ENCODE peak calls at places on chromosomes 6 and 20, in five cellular contexts. One of them, this sample, is unnamed. For H3K36me3, the result is how much of the 10 kb centered on the place peaks cover.

GRCh38 chr6:10633216-10633615 is 61.2 kb downstream of the C6orf52 start:
- DNase-seq in cardiac muscle cell: peak
- DNase-seq in GM06990: peak
- DNase-seq in fibroblast of lung: peak
- DNase-seq in breast epithelium: no peak
- DNase-seq in this sample: peak

GRCh38 chr6:109284675-109285074 is 97.6 kb downstream of the CD164 start:
- DNase-seq in cardiac muscle cell: no peak
- DNase-seq in GM06990: no peak
- DNase-seq in fibroblast of lung: no peak
- DNase-seq in breast epithelium: no peak
- DNase-seq in this sample: no peak

GRCh38 chr6:21033095-21033494 is 498.8 kb downstream of the CDKAL1 start:
- DNase-seq in cardiac muscle cell: no peak
- DNase-seq in GM06990: no peak
- DNase-seq in fibroblast of lung: no peak
- DNase-seq in breast epithelium: no peak
- DNase-seq in this sample: peak

GRCh38 chr20:44218441-44218840 is 7.9 kb upstream of the OSER1 start:
- DNase-seq in cardiac muscle cell: no peak
- DNase-seq in GM06990: no peak
- DNase-seq in fibroblast of lung: no peak
- DNase-seq in breast epithelium: no peak
- DNase-seq in this sample: no peak

GRCh38 chr6:74606488-74607135 is 599.2 kb downstream of the COL12A1 start:
- DNase-seq in cardiac muscle cell: peak
- DNase-seq in GM06990: no peak
- DNase-seq in fibroblast of lung: peak
- DNase-seq in breast epithelium: no peak
- DNase-seq in this sample: peak

GRCh38 chr20:35606127-35606526 is 9.5 kb upstream of the SPAG4 start:
- DNase-seq in cardiac muscle cell: no peak
- DNase-seq in GM06990: no peak
- DNase-seq in fibroblast of lung: no peak
- DNase-seq in breast epithelium: no peak
- DNase-seq in this sample: no peak

GRCh38 chr20:60535211-60535610 is 577.0 kb downstream of the CDH26 start:
- DNase-seq in cardiac muscle cell: no peak
- DNase-seq in GM06990: no peak
- DNase-seq in fibroblast of lung: no peak
- DNase-seq in breast epithelium: no peak
- DNase-seq in this sample: no peak

GRCh38 chr6:150336299-150336698 is 32.5 kb upstream of the IYD start:
- DNase-seq in cardiac muscle cell: no peak
- DNase-seq in GM06990: no peak
- DNase-seq in fibroblast of lung: peak
- DNase-seq in breast epithelium: no peak
- DNase-seq in this sample: peak

GRCh38 chr20:19830351-19830750 is 72.3 kb downstream of the RIN2 start:
- DNase-seq in cardiac muscle cell: no peak
- DNase-seq in GM06990: no peak
- DNase-seq in fibroblast of lung: no peak
- DNase-seq in breast epithelium: no peak
- DNase-seq in this sample: no peak

GRCh38 chr6:140064371-140064770 is 689.9 kb upstream of the CITED2 start:
- DNase-seq in cardiac muscle cell: no peak
- DNase-seq in GM06990: no peak
- DNase-seq in fibroblast of lung: no peak
- DNase-seq in breast epithelium: no peak
- DNase-seq in this sample: no peak

GRCh38 chr20:21183722-21184121 is 57.8 kb downstream of the KIZ start:
- DNase-seq in cardiac muscle cell: peak
- DNase-seq in GM06990: no peak
- DNase-seq in fibroblast of lung: peak
- DNase-seq in breast epithelium: no peak
- DNase-seq in this sample: no peak

GRCh38 chr6:33118525-33119123 is 42.8 kb downstream of the HLA-DPB1 start:
- DNase-seq in cardiac muscle cell: peak
- DNase-seq in GM06990: no peak
- DNase-seq in fibroblast of lung: peak
- DNase-seq in breast epithelium: no peak
- DNase-seq in this sample: peak

GRCh38 chr20:62662422-62662821 is 20.1 kb downstream of the SLCO4A1 start:
- DNase-seq in cardiac muscle cell: peak
- DNase-seq in GM06990: no peak
- DNase-seq in fibroblast of lung: peak
- DNase-seq in breast epithelium: no peak
- DNase-seq in this sample: peak

GRCh38 chr6:66849843-66850242 is 1142.8 kb upstream of the EYS start:
- DNase-seq in cardiac muscle cell: no peak
- DNase-seq in GM06990: no peak
- DNase-seq in fibroblast of lung: no peak
- DNase-seq in breast epithelium: no peak
- DNase-seq in this sample: no peak

GRCh38 chr20:59253779-59254319 is 46.6 kb upstream of the EDN3 start:
- DNase-seq in cardiac muscle cell: no peak
- DNase-seq in GM06990: no peak
- DNase-seq in fibroblast of lung: no peak
- DNase-seq in breast epithelium: no peak
- DNase-seq in this sample: no peak

GRCh38 chr6:8155259-8156012 is 53.1 kb upstream of the EEF1E1 start:
- DNase-seq in cardiac muscle cell: no peak
- DNase-seq in GM06990: no peak
- DNase-seq in fibroblast of lung: no peak
- DNase-seq in breast epithelium: no peak
- DNase-seq in this sample: no peak

GRCh38 chr6:69584913-69585729 is 211.7 kb downstream of the LMBRD1 start:
- DNase-seq in cardiac muscle cell: no peak
- DNase-seq in GM06990: peak
- DNase-seq in fibroblast of lung: peak
- DNase-seq in breast epithelium: no peak
- DNase-seq in this sample: no peak

GRCh38 chr6:96124778-96125177 is 109.0 kb downstream of the FUT9 start:
- DNase-seq in cardiac muscle cell: no peak
- DNase-seq in GM06990: no peak
- DNase-seq in fibroblast of lung: peak
- DNase-seq in breast epithelium: no peak
- DNase-seq in this sample: peak

GRCh38 chr20:9660236-9660868 is 146.0 kb downstream of the LAMP5 start:
- DNase-seq in cardiac muscle cell: peak
- DNase-seq in GM06990: no peak
- DNase-seq in fibroblast of lung: peak
- DNase-seq in breast epithelium: no peak
- DNase-seq in this sample: peak

GRCh38 chr6:111623046-111623718 is 17.5 kb upstream of the TRAF3IP2 start:
- DNase-seq in cardiac muscle cell: no peak
- DNase-seq in GM06990: no peak
- DNase-seq in fibroblast of lung: no peak
- DNase-seq in breast epithelium: no peak
- DNase-seq in this sample: peak

GRCh38 chr6:81909162-81909561 is 156.7 kb upstream of the TENT5A start:
- DNase-seq in cardiac muscle cell: no peak
- DNase-seq in GM06990: no peak
- DNase-seq in fibroblast of lung: no peak
- DNase-seq in breast epithelium: no peak
- DNase-seq in this sample: no peak

GRCh38 chr6:100915876-100916275 is 34.7 kb upstream of the ASCC3 start:
- DNase-seq in cardiac muscle cell: no peak
- DNase-seq in GM06990: no peak
- DNase-seq in fibroblast of lung: no peak
- DNase-seq in breast epithelium: no peak
- DNase-seq in this sample: no peak

GRCh38 chr20:37922016-37922415 is 19.1 kb downstream of the VSTM2L start:
- DNase-seq in cardiac muscle cell: no peak
- DNase-seq in GM06990: peak
- DNase-seq in fibroblast of lung: no peak
- DNase-seq in breast epithelium: no peak
- DNase-seq in this sample: no peak

GRCh38 chr6:70520575-70520974 is 46.2 kb upstream of the SDHAF4 start:
- DNase-seq in cardiac muscle cell: peak
- DNase-seq in GM06990: no peak
- DNase-seq in fibroblast of lung: peak
- DNase-seq in breast epithelium: no peak
- DNase-seq in this sample: peak

GRCh38 chr6:156695747-156696146 is 81.4 kb upstream of the ARID1B start:
- DNase-seq in cardiac muscle cell: no peak
- DNase-seq in GM06990: peak
- DNase-seq in fibroblast of lung: no peak
- DNase-seq in breast epithelium: no peak
- DNase-seq in this sample: no peak

GRCh38 chr6:126826315-126826714 is 292.2 kb upstream of the RSPO3 start:
- DNase-seq in cardiac muscle cell: no peak
- DNase-seq in GM06990: no peak
- DNase-seq in fibroblast of lung: peak
- DNase-seq in breast epithelium: no peak
- DNase-seq in this sample: no peak

DNA sequence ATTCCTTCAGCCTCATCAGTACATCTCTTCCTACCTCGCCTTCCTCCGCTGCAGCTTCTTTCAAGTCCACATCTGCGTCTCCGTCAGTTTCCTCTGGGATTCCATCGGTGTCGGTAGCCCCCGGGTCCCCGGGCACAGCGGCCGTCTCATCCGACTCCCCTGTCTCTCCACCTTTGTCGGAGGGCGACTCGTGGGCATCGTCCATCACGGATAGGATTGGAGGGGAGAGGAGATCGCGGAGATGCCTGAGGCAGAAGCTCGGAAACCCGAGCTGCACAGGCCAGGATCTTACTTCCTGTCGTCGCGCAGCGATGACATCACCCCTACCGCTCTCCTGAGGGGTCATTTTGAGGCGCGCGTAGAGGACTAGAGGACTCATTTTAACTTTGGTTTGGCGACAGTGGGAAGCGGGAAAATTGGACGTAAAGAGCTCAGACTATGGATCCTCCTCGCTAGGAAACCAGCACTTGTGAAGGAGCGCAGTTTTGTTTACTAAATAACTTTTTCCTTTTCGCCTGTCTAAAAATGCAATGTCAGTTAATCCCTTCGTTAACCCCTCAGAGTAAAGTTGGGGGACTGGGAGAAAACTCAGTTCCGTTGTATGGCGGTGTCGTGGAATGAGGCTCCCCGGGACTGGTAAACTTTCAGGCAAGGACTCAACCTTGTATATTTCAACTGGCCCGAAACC is at the start of gene TAF11:
- DNase-seq in cardiac muscle cell: peak
- DNase-seq in GM06990: peak
- DNase-seq in fibroblast of lung: peak
- DNase-seq in breast epithelium: peak
- DNase-seq in this sample: peak
- H3K4me3 ChIP-seq in cardiac muscle cell: peak
- H3K4me3 ChIP-seq in GM06990: peak
- H3K4me3 ChIP-seq in fibroblast of lung: peak
- H3K4me3 ChIP-seq in breast epithelium: peak
- H3K4me3 ChIP-seq in this sample: peak

GRCh38 chr6:166417285-166417691 is 34.5 kb upstream of the MPC1 start:
- DNase-seq in cardiac muscle cell: no peak
- DNase-seq in GM06990: no peak
- DNase-seq in fibroblast of lung: no peak
- DNase-seq in breast epithelium: no peak
- DNase-seq in this sample: no peak

GRCh38 chr6:166420351-166420750 is 37.6 kb upstream of the MPC1 start:
- DNase-seq in cardiac muscle cell: peak
- DNase-seq in GM06990: no peak
- DNase-seq in fibroblast of lung: peak
- DNase-seq in breast epithelium: no peak
- DNase-seq in this sample: peak

GRCh38 chr6:166418691-166419143 is 36.0 kb upstream of the MPC1 start:
- DNase-seq in cardiac muscle cell: no peak
- DNase-seq in GM06990: no peak
- DNase-seq in fibroblast of lung: no peak
- DNase-seq in breast epithelium: no peak
- DNase-seq in this sample: no peak

GRCh38 chr6:166419717-166420116 is 37.0 kb upstream of the MPC1 start:
- DNase-seq in cardiac muscle cell: no peak
- DNase-seq in GM06990: no peak
- DNase-seq in fibroblast of lung: no peak
- DNase-seq in breast epithelium: no peak
- DNase-seq in this sample: no peak

GRCh38 chr6:166419268-166419667 is 36.5 kb upstream of the MPC1 start:
- DNase-seq in cardiac muscle cell: no peak
- DNase-seq in GM06990: peak
- DNase-seq in fibroblast of lung: peak
- DNase-seq in breast epithelium: no peak
- DNase-seq in this sample: peak
- TF ChIP-seq CTCF in cardiac muscle cell: no peak
- TF ChIP-seq CTCF in GM06990: no peak
- TF ChIP-seq CTCF in fibroblast of lung: no peak
- TF ChIP-seq CTCF in breast epithelium: no peak
- TF ChIP-seq CTCF in this sample: no peak

DNA sequence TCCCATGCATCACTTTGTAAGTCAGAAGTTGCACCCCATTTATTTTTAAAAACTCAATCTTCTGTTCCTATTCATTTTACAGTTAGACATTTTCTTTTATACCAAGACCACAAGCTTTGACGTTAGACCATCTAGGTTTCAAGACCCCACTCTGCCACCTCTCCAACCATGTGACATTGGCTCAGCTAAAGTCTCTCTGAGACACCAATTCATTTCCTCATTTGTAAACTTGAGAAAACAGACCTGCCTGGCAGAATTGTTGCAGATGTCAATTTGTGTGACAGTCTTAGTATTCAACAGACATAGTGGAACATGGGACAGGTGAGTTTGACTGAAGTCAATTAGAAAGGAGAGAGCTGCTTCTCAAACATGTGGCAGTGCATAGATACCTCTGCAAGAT is 55.6 kb upstream of the CSE1L start:
- DNase-seq in cardiac muscle cell: no peak
- DNase-seq in GM06990: no peak
- DNase-seq in fibroblast of lung: no peak
- DNase-seq in breast epithelium: no peak
- DNase-seq in this sample: no peak
- H3K36me3 ChIP-seq in cardiac muscle cell: half or more
- H3K36me3 ChIP-seq in GM06990: under half
- H3K36me3 ChIP-seq in fibroblast of lung: under half
- H3K36me3 ChIP-seq in breast epithelium: under half
- H3K36me3 ChIP-seq in this sample: under half

DNA sequence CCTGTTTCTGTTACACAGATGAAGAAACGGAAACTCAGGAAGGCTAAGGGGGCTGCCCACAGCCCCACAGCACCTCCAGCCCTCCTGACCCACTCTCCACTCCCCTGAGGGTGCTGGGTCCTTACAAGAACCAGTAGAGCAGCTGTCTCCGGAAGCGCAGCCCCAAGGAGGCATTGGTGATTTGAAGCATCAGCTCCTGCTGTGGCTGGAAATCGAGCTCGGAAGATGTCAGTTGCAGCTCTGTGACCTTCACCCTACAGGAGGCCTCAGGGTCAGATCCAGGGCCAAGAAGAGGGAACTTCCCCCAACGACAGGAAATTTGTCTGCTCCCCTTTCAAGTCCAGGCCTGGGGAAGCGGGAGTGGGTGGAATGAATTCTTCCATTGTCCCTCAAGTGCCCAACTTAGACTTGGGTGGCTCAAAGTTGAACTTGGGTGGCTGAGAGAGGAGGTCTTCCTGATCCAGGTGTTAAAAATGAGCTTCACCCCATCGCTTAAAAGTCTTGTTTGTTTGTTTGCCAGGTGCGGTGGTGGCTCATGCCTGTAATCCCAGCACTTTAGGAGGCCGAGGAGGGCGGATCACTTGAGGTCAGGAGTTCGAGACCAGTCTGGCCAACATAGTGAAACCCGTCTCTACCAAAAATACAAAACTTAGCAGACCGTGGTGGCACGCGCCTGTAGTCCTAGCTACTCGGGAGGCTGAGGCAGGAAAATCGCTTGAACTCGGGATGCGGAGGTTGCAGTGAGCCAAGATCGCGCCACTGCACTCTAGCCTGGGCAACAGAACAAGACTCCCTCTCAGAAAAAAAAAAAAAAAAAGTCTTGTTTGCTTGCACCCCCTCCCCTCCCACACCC is 1.9 kb downstream of the PLTP start:
- DNase-seq in cardiac muscle cell: no peak
- DNase-seq in GM06990: no peak
- DNase-seq in fibroblast of lung: no peak
- DNase-seq in breast epithelium: no peak
- DNase-seq in this sample: no peak
- H3K4me3 ChIP-seq in cardiac muscle cell: no peak
- H3K4me3 ChIP-seq in GM06990: peak
- H3K4me3 ChIP-seq in fibroblast of lung: peak
- H3K4me3 ChIP-seq in breast epithelium: peak
- H3K4me3 ChIP-seq in this sample: no peak